ENCODE peak calls at places on chromosomes 3 and 15, in six cellular contexts. J is upper lobe of right lung; E is CD8-positive, alpha-beta T cell; Y is tibial artery; Q is cardiac muscle cell; P is HepG2. T is an unnamed sample.

GRCh38 chr3:174101244-174101643 is 703.7 kb downstream of the NLGN1 start:
- DNase-seq in J (no peak), E (no peak), Y (no peak), Q (no peak), P (no peak), T (no peak)

GRCh38 chr3:169607909-169608308 is 55.6 kb downstream of the MECOM start:
- DNase-seq in J (no peak), E (no peak), Y (no peak), Q (no peak), P (no peak), T (no peak)

GRCh38 chr15:22795206-22796063 is 9.0 kb downstream of the NIPA1 start:
- DNase-seq in J (peak; percentile 48), E (no peak), Y (peak; percentile 43), Q (no peak), P (no peak), T (no peak)

GRCh38 chr3:16884084-16884747 is 539 bp upstream of the PLCL2 start:
- DNase-seq in J (peak; percentile 84), E (peak; percentile 77), Y (peak; percentile 79), Q (peak; percentile 65), P (no peak), T (no peak)

GRCh38 chr15:98775498-98776230 is 127.3 kb downstream of the IGF1R start:
- DNase-seq in J (no peak), E (no peak), Y (no peak), Q (no peak), P (no peak), T (no peak)

GRCh38 chr3:159886050-159886449 is 102.6 kb upstream of the IL12A start:
- DNase-seq in J (no peak), E (no peak), Y (no peak), Q (no peak), P (no peak), T (no peak)

GRCh38 chr3:46416134-46417119 is 9.4 kb downstream of the CCRL2 start:
- DNase-seq in J (no peak), E (no peak), Y (no peak), Q (no peak), P (no peak), T (no peak)

GRCh38 chr3:188890572-188891270 is 281.1 kb upstream of the TPRG1 start:
- DNase-seq in J (no peak), E (no peak), Y (no peak), Q (no peak), P (no peak), T (no peak)

GRCh38 chr3:187636528-187636927 is 33.7 kb downstream of the SST start:
- DNase-seq in J (no peak), E (no peak), Y (no peak), Q (no peak), P (no peak), T (no peak)

GRCh38 chr3:138901579-138901978 is 45.4 kb downstream of the FOXL2 start:
- DNase-seq in J (no peak), E (no peak), Y (no peak), Q (no peak), P (no peak), T (no peak)

GRCh38 chr3:23254287-23254686 is 51.2 kb downstream of the UBE2E2 start:
- DNase-seq in J (no peak), E (no peak), Y (no peak), Q (no peak), P (no peak), T (peak; percentile 12)

GRCh38 chr3:108894981-108895380 is 58.7 kb downstream of the GUCA1C start:
- DNase-seq in J (no peak), E (no peak), Y (no peak), Q (no peak), P (no peak), T (no peak)

GRCh38 chr3:73086071-73086494 is 24.6 kb downstream of the EBLN2 start:
- DNase-seq in J (no peak), E (peak; percentile 58), Y (no peak), Q (peak; percentile 58), P (peak; percentile 34), T (peak; percentile 59)

GRCh38 chr3:194129581-194130133 is 6.3 kb upstream of the HES1 start:
- DNase-seq in J (no peak), E (no peak), Y (no peak), Q (peak; percentile 40), P (peak; percentile 80), T (peak; percentile 67)

GRCh38 chr3:128011140-128011539 is 41.1 kb upstream of the SEC61A1 start:
- DNase-seq in J (peak; percentile 89), E (no peak), Y (no peak), Q (peak; percentile 65), P (peak; percentile 29), T (peak; percentile 86)

GRCh38 chr3:147651107-147651506 is 241.9 kb downstream of the ZIC1 start:
- DNase-seq in J (no peak), E (no peak), Y (no peak), Q (peak; percentile 13), P (no peak), T (no peak)

GRCh38 chr3:161348791-161349400 is 22.4 kb downstream of the SPTSSB start:
- DNase-seq in J (no peak), E (no peak), Y (no peak), Q (no peak), P (no peak), T (no peak)

GRCh38 chr15:74132681-74133070 is 2.3 kb downstream of the ISLR2 start:
- DNase-seq in J (no peak), E (no peak), Y (no peak), Q (no peak), P (no peak), T (no peak)

GRCh38 chr3:77370413-77370812 is 330.5 kb downstream of the ROBO2 start:
- DNase-seq in J (no peak), E (no peak), Y (peak; percentile 69), Q (no peak), P (no peak), T (no peak)

GRCh38 chr15:27176785-27177406 is 205.9 kb downstream of the GABRG3 start:
- DNase-seq in J (no peak), E (no peak), Y (no peak), Q (no peak), P (no peak), T (no peak)

GRCh38 chr3:178602864-178603263 is 66.6 kb downstream of the KCNMB2 start:
- DNase-seq in J (no peak), E (no peak), Y (no peak), Q (no peak), P (no peak), T (no peak)

GRCh38 chr3:90044417-90044816 is 937.0 kb downstream of the EPHA3 start:
- DNase-seq in J (no peak), E (no peak), Y (no peak), Q (no peak), P (no peak), T (no peak)

GRCh38 chr15:89841306-89841705 is 26.7 kb upstream of the ANPEP start:
- DNase-seq in J (no peak), E (no peak), Y (no peak), Q (no peak), P (no peak), T (no peak)

GRCh38 chr3:31522152-31522551 is 10.6 kb upstream of the STT3B start:
- DNase-seq in J (no peak), E (peak; percentile 29), Y (no peak), Q (no peak), P (no peak), T (no peak)

GRCh38 chr3:64440498-64440897 is 215.2 kb upstream of the PRICKLE2 start:
- DNase-seq in J (no peak), E (no peak), Y (no peak), Q (peak; percentile 15), P (no peak), T (no peak)

GRCh38 chr15:34366271-34367043 is 539 bp downstream of the LPCAT4 start:
- DNase-seq in J (peak; percentile 82), E (peak; percentile 40), Y (peak; percentile 76), Q (peak; percentile 90), P (peak; percentile 50), T (peak; percentile 81)

GRCh38 chr3:122024800-122025199 is 2.8 kb upstream of the ILDR1 start:
- DNase-seq in J (no peak), E (no peak), Y (no peak), Q (no peak), P (no peak), T (no peak)

GRCh38 chr3:189797103-189797850 is 166.1 kb downstream of the TP63 start:
- DNase-seq in J (no peak), E (no peak), Y (no peak), Q (no peak), P (no peak), T (no peak)

GRCh38 chr3:170961616-170962400 is 53.4 kb upstream of the EIF5A2 start:
- DNase-seq in J (no peak), E (no peak), Y (no peak), Q (peak; percentile 46), P (peak; percentile 76), T (peak; percentile 33)

GRCh38 chr15:53202876-53203275 is 412.7 kb upstream of the ONECUT1 start:
- DNase-seq in J (no peak), E (no peak), Y (no peak), Q (no peak), P (no peak), T (no peak)

GRCh38 chr3:8525893-8526292 is 24.3 kb downstream of the LMCD1 start:
- DNase-seq in J (no peak), E (no peak), Y (no peak), Q (no peak), P (no peak), T (no peak)

GRCh38 chr15:78638658-78639314 is 2.2 kb downstream of the CHRNB4 start:
- DNase-seq in J (peak; percentile 51), E (peak; percentile 57), Y (no peak), Q (peak; percentile 93), P (peak; percentile 62), T (peak; percentile 79)
- TF ChIP-seq CTCF in J (peak; percentile 65), E (peak; percentile 47), Y (peak; percentile 39), Q (peak; percentile 68), P (peak; percentile 81), T (peak; percentile 50)

GRCh38 chr3:10774129-10774670 is 41.8 kb upstream of the SLC6A11 start:
- DNase-seq in J (no peak), E (no peak), Y (no peak), Q (no peak), P (no peak), T (no peak)

GRCh38 chr3:10770547-10770946 is 45.5 kb upstream of the SLC6A11 start:
- DNase-seq in J (no peak), E (no peak), Y (no peak), Q (no peak), P (no peak), T (no peak)

GRCh38 chr3:10772230-10773161 is 43.5 kb upstream of the SLC6A11 start:
- DNase-seq in J (no peak), E (no peak), Y (no peak), Q (no peak), P (peak; percentile 52), T (no peak)

GRCh38 chr3:10770981-10771380 is 45.0 kb upstream of the SLC6A11 start:
- DNase-seq in J (no peak), E (no peak), Y (no peak), Q (no peak), P (no peak), T (no peak)

GRCh38 chr3:10771486-10772225 is 44.4 kb upstream of the SLC6A11 start:
- DNase-seq in J (no peak), E (no peak), Y (no peak), Q (no peak), P (no peak), T (no peak)
- H3K4me1 ChIP-seq in J (no peaks in the 10 kb centered on the region), E (no peaks in the 10 kb centered on the region), Y (no peaks in the 10 kb centered on the region), Q (no peaks in the 10 kb centered on the region), P (peaks cover 6% of the 10 kb centered on the region), T (no peaks in the 10 kb centered on the region)

GRCh38 chr3:142976621-142977398 is 13.3 kb upstream of the PAQR9 start:
- DNase-seq in J (peak; percentile 79), E (no peak), Y (peak; percentile 84), Q (no peak), P (peak; percentile 76), T (no peak)
- H3K4me3 ChIP-seq in J (no peak overlapping the region), E (no peak overlapping the region), Y (no peak overlapping the region), Q (no peak overlapping the region), P (no peak overlapping the region), T (no peak overlapping the region)

GRCh38 chr15:80818996-80819395 is 39.8 kb downstream of the CEMIP start:
- DNase-seq in J (no peak), E (no peak), Y (no peak), Q (no peak), P (no peak), T (no peak)
- TF ChIP-seq CTCF in J (no peak), E (no peak), Y (no peak), Q (no peak), P (no peak), T (no peak)

T was measured in Caco-2.